ENCODE peak calls at places on chromosomes 2 and 18, in six cellular contexts. One of them, this sample, is unnamed.
A peak's percentile ranks its signal among the peaks of the same experiment; 100 is the strongest.

GRCh38 chr2:200172944-200173481 is 133.5 kb upstream of the SPATS2L start:
- DNase-seq in IMR-90: peak; percentile 43
- DNase-seq in H9: no peak
- DNase-seq in endothelial cell of umbilical vein: no peak
- DNase-seq in PC-9: no peak
- DNase-seq in OCI-LY7: no peak
- DNase-seq in this sample: no peak

GRCh38 chr18:12038082-12038660 is 55.5 kb upstream of the ANKRD62 start:
- DNase-seq in OCI-LY7: no peak
- DNase-seq in IMR-90: no peak
- DNase-seq in PC-9: no peak
- DNase-seq in endothelial cell of umbilical vein: no peak
- DNase-seq in H9: no peak
- DNase-seq in this sample: peak; percentile 54

GRCh38 chr2:28664120-28664842 is 87.3 kb upstream of the PPP1CB start:
- DNase-seq in H9: no peak
- DNase-seq in endothelial cell of umbilical vein: peak; percentile 82
- DNase-seq in IMR-90: peak; percentile 54
- DNase-seq in OCI-LY7: no peak
- DNase-seq in PC-9: no peak
- DNase-seq in this sample: peak; percentile 54

GRCh38 chr2:24492283-24493272 is 1.5 kb downstream of the NCOA1 start:
- DNase-seq in H9: no peak
- DNase-seq in endothelial cell of umbilical vein: peak; percentile 22
- DNase-seq in PC-9: no peak
- DNase-seq in IMR-90: no peak
- DNase-seq in OCI-LY7: no peak
- DNase-seq in this sample: peak; percentile 38

GRCh38 chr2:71454221-71455010 is 1.1 kb downstream of the DYSF start:
- DNase-seq in endothelial cell of umbilical vein: no peak
- DNase-seq in PC-9: no peak
- DNase-seq in OCI-LY7: no peak
- DNase-seq in H9: peak; percentile 61
- DNase-seq in IMR-90: no peak
- DNase-seq in this sample: no peak

GRCh38 chr2:70367722-70368323 is 66.0 kb upstream of the FAM136A start:
- DNase-seq in endothelial cell of umbilical vein: no peak
- DNase-seq in IMR-90: peak; percentile 14
- DNase-seq in H9: peak; percentile 76
- DNase-seq in OCI-LY7: no peak
- DNase-seq in PC-9: no peak
- DNase-seq in this sample: peak; percentile 28

GRCh38 chr2:95018861-95019550 is 6.5 kb upstream of the MAL start:
- DNase-seq in endothelial cell of umbilical vein: no peak
- DNase-seq in PC-9: peak; percentile 66
- DNase-seq in OCI-LY7: no peak
- DNase-seq in IMR-90: no peak
- DNase-seq in H9: no peak
- DNase-seq in this sample: no peak

GRCh38 chr2:177262137-177262536 is 2.4 kb downstream of the NFE2L2 start:
- DNase-seq in endothelial cell of umbilical vein: peak; percentile 37
- DNase-seq in OCI-LY7: peak; percentile 24
- DNase-seq in H9: no peak
- DNase-seq in IMR-90: no peak
- DNase-seq in PC-9: no peak
- DNase-seq in this sample: no peak

GRCh38 chr2:96093528-96093927 is 22.8 kb downstream of the ADRA2B start:
- DNase-seq in OCI-LY7: no peak
- DNase-seq in IMR-90: no peak
- DNase-seq in PC-9: no peak
- DNase-seq in endothelial cell of umbilical vein: no peak
- DNase-seq in H9: no peak
- DNase-seq in this sample: no peak

GRCh38 chr2:121281694-121282093 is 3.3 kb downstream of the TFCP2L1 start:
- DNase-seq in OCI-LY7: no peak
- DNase-seq in endothelial cell of umbilical vein: no peak
- DNase-seq in PC-9: no peak
- DNase-seq in IMR-90: no peak
- DNase-seq in H9: no peak
- DNase-seq in this sample: no peak

GRCh38 chr2:71716697-71717624 is 263.6 kb downstream of the DYSF start:
- DNase-seq in IMR-90: peak; percentile 44
- DNase-seq in endothelial cell of umbilical vein: peak; percentile 25
- DNase-seq in OCI-LY7: no peak
- DNase-seq in PC-9: peak; percentile 95
- DNase-seq in H9: no peak
- DNase-seq in this sample: no peak

GRCh38 chr2:43008388-43008787 is 216.0 kb upstream of the HAAO start:
- DNase-seq in endothelial cell of umbilical vein: no peak
- DNase-seq in H9: no peak
- DNase-seq in IMR-90: no peak
- DNase-seq in OCI-LY7: no peak
- DNase-seq in PC-9: no peak
- DNase-seq in this sample: no peak

GRCh38 chr2:75560022-75560767 is 544 bp downstream of the EVA1A start:
- DNase-seq in PC-9: peak; percentile 60
- DNase-seq in H9: peak; percentile 58
- DNase-seq in endothelial cell of umbilical vein: peak; percentile 56
- DNase-seq in OCI-LY7: no peak
- DNase-seq in IMR-90: peak; percentile 38
- DNase-seq in this sample: peak; percentile 60

GRCh38 chr2:231355802-231356473 is 39.6 kb upstream of the B3GNT7 start:
- DNase-seq in OCI-LY7: no peak
- DNase-seq in IMR-90: no peak
- DNase-seq in endothelial cell of umbilical vein: peak; percentile 52
- DNase-seq in H9: no peak
- DNase-seq in PC-9: no peak
- DNase-seq in this sample: peak; percentile 25

GRCh38 chr2:46239847-46240181 is 57.4 kb upstream of the EPAS1 start:
- DNase-seq in H9: no peak
- DNase-seq in PC-9: no peak
- DNase-seq in endothelial cell of umbilical vein: no peak
- DNase-seq in OCI-LY7: no peak
- DNase-seq in IMR-90: no peak
- DNase-seq in this sample: no peak

GRCh38 chr2:149658553-149658952 is 71.0 kb upstream of the MMADHC start:
- DNase-seq in OCI-LY7: no peak
- DNase-seq in H9: no peak
- DNase-seq in endothelial cell of umbilical vein: no peak
- DNase-seq in IMR-90: no peak
- DNase-seq in PC-9: no peak
- DNase-seq in this sample: no peak

GRCh38 chr2:230075988-230076631 is 7.4 kb upstream of the SLC16A14 start:
- DNase-seq in endothelial cell of umbilical vein: peak; percentile 42
- DNase-seq in H9: no peak
- DNase-seq in OCI-LY7: no peak
- DNase-seq in PC-9: no peak
- DNase-seq in IMR-90: no peak
- DNase-seq in this sample: no peak

GRCh38 chr2:25266399-25266798 is 75.3 kb downstream of the DNMT3A start:
- DNase-seq in PC-9: peak; percentile 5
- DNase-seq in OCI-LY7: no peak
- DNase-seq in H9: no peak
- DNase-seq in IMR-90: no peak
- DNase-seq in endothelial cell of umbilical vein: no peak
- DNase-seq in this sample: no peak

GRCh38 chr2:105142239-105142638 is 99.3 kb upstream of the GPR45 start:
- DNase-seq in OCI-LY7: no peak
- DNase-seq in PC-9: no peak
- DNase-seq in IMR-90: no peak
- DNase-seq in H9: no peak
- DNase-seq in endothelial cell of umbilical vein: no peak
- DNase-seq in this sample: no peak

GRCh38 chr2:160783481-160783880 is 289.9 kb upstream of the RBMS1 start:
- DNase-seq in OCI-LY7: no peak
- DNase-seq in endothelial cell of umbilical vein: peak; percentile 5
- DNase-seq in H9: no peak
- DNase-seq in PC-9: no peak
- DNase-seq in IMR-90: peak; percentile 7
- DNase-seq in this sample: no peak

GRCh38 chr2:229686122-229686919 is 28.0 kb downstream of the DNER start:
- DNase-seq in H9: no peak
- DNase-seq in PC-9: no peak
- DNase-seq in endothelial cell of umbilical vein: no peak
- DNase-seq in OCI-LY7: no peak
- DNase-seq in IMR-90: no peak
- DNase-seq in this sample: no peak

GRCh38 chr2:109171444-109172334 is 42.7 kb downstream of the SH3RF3 start:
- DNase-seq in OCI-LY7: no peak
- DNase-seq in PC-9: no peak
- DNase-seq in H9: no peak
- DNase-seq in endothelial cell of umbilical vein: peak; percentile 93
- DNase-seq in IMR-90: peak; percentile 99
- DNase-seq in this sample: no peak

GRCh38 chr2:227942021-227942420 is 70.6 kb downstream of the DAW1 start:
- DNase-seq in H9: no peak
- DNase-seq in PC-9: no peak
- DNase-seq in OCI-LY7: no peak
- DNase-seq in IMR-90: no peak
- DNase-seq in endothelial cell of umbilical vein: no peak
- DNase-seq in this sample: no peak

DNA sequence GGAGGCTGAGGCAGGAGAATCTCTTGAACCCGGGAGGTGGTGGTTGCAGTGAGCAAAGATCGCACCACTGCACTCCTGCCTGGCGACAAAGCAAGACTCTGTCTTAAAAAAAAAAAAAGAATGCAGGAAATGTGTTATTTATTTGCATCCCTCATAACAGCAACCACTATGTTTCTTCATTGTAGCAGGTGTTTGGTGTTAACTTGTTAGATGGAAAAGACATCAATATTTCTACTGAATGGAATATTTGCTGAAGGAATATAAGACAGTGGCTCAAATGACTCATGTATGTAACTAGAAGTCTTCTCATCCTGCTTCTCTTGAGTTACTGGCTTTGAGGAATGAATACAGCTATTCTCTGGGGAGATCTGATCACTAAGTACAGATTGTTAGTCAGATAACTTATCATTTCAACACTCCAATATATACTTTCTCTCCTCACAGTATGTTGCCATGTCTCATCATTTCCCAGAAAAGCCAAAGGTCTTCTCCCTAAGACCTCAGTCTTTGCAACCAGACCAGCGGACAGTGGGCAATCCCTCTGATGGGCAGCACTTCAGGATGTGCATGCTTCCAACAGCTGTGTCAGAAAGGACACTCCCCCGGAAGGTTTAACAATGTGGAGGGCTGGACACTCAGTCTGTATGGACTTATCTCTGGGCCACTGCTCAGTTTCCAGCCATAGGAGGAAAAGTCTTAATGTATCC is 104.4 kb upstream of the STK17B start:
- DNase-seq in OCI-LY7: peak; percentile 72
- DNase-seq in IMR-90: peak; percentile 59
- DNase-seq in PC-9: peak; percentile 48
- DNase-seq in H9: no peak
- DNase-seq in endothelial cell of umbilical vein: no peak
- DNase-seq in this sample: no peak
- H3K4me2 ChIP-seq in OCI-LY7: peak overlapping the region; percentile 73
- H3K4me2 ChIP-seq in IMR-90: peak overlapping the region; percentile 36
- H3K4me2 ChIP-seq in PC-9: no peak overlapping the region
- H3K4me2 ChIP-seq in H9: no peak overlapping the region
- H3K4me2 ChIP-seq in endothelial cell of umbilical vein: peak overlapping the region; percentile 91
- H3K4me2 ChIP-seq in this sample: no peak overlapping the region

GRCh38 chr2:235504459-235505200 is 10.8 kb downstream of the AGAP1 start:
- DNase-seq in H9: no peak
- DNase-seq in OCI-LY7: no peak
- DNase-seq in IMR-90: no peak
- DNase-seq in endothelial cell of umbilical vein: no peak
- DNase-seq in PC-9: no peak
- DNase-seq in this sample: peak; percentile 35

GRCh38 chr2:235506997-235507615 is 13.3 kb downstream of the AGAP1 start:
- DNase-seq in IMR-90: no peak
- DNase-seq in endothelial cell of umbilical vein: no peak
- DNase-seq in PC-9: no peak
- DNase-seq in OCI-LY7: no peak
- DNase-seq in H9: no peak
- DNase-seq in this sample: no peak

GRCh38 chr2:235505210-235505741 is 11.4 kb downstream of the AGAP1 start:
- DNase-seq in H9: peak; percentile 70
- DNase-seq in OCI-LY7: no peak
- DNase-seq in PC-9: no peak
- DNase-seq in IMR-90: no peak
- DNase-seq in endothelial cell of umbilical vein: peak; percentile 26
- DNase-seq in this sample: peak; percentile 40

GRCh38 chr2:235507928-235508327 is 14.1 kb downstream of the AGAP1 start:
- DNase-seq in H9: no peak
- DNase-seq in OCI-LY7: no peak
- DNase-seq in endothelial cell of umbilical vein: no peak
- DNase-seq in PC-9: no peak
- DNase-seq in IMR-90: no peak
- DNase-seq in this sample: no peak

GRCh38 chr2:235506291-235506996 is 12.6 kb downstream of the AGAP1 start:
- DNase-seq in OCI-LY7: no peak
- DNase-seq in H9: no peak
- DNase-seq in endothelial cell of umbilical vein: no peak
- DNase-seq in PC-9: no peak
- DNase-seq in IMR-90: no peak
- DNase-seq in this sample: no peak
- H4K20me1 ChIP-seq in OCI-LY7: no peaks in the 10 kb centered on the region
- H4K20me1 ChIP-seq in H9: no peaks in the 10 kb centered on the region
- H4K20me1 ChIP-seq in endothelial cell of umbilical vein: no peaks in the 10 kb centered on the region
- H4K20me1 ChIP-seq in PC-9: peaks cover 67% of the 10 kb centered on the region
- H4K20me1 ChIP-seq in IMR-90: peaks cover 28% of the 10 kb centered on the region
- H4K20me1 ChIP-seq in this sample: peaks cover 68% of the 10 kb centered on the region

DNA sequence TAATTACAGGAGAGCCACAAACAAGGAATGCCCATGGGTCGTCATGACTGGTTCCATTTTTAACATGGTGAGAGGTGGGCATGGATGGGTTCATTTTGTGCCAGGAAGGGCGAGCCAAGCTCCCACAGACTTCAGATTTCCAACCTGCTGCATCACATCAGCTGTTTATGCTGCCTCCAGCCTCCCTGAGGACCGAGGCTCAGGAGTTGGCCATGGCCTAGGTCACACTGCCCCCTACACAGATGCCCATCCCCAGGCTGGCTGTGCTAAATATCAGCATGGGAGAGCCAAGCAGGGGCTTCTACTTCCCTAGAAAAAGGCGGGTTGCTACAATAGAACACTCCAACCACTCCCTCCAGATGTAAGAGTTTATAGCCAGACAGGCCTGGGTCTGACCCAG is 416.0 kb upstream of the ID2 start:
- DNase-seq in OCI-LY7: no peak
- DNase-seq in IMR-90: no peak
- DNase-seq in endothelial cell of umbilical vein: no peak
- DNase-seq in PC-9: no peak
- DNase-seq in H9: no peak
- DNase-seq in this sample: no peak
- H3K4me2 ChIP-seq in OCI-LY7: no peak overlapping the region
- H3K4me2 ChIP-seq in IMR-90: no peak overlapping the region
- H3K4me2 ChIP-seq in endothelial cell of umbilical vein: no peak overlapping the region
- H3K4me2 ChIP-seq in PC-9: no peak overlapping the region
- H3K4me2 ChIP-seq in H9: no peak overlapping the region
- H3K4me2 ChIP-seq in this sample: no peak overlapping the region

DNA sequence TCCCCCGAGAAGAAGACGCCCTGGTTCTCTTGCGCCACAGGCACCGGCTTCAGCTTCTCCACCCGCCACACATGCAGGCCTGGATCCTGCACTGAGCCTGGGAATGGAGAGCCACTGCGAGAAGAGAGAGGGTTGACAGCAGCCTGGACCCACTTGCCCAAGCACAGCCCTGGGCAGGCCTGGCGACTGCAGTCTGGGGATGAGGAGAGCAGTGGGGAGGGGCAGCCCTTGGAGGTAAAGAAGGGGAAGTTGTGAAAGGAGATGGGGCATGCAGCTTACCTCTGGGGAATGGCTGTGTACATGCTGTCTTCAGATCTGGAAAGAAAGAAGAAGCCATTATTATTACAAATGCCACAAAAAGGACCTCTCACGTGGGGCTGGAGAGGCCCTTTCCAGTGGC is 8.3 kb downstream of the CAPG start:
- DNase-seq in PC-9: no peak
- DNase-seq in IMR-90: no peak
- DNase-seq in H9: no peak
- DNase-seq in OCI-LY7: no peak
- DNase-seq in endothelial cell of umbilical vein: no peak
- DNase-seq in this sample: no peak
- H4K20me1 ChIP-seq in PC-9: peaks cover under 1% of the 10 kb centered on the region
- H4K20me1 ChIP-seq in IMR-90: no peaks in the 10 kb centered on the region
- H4K20me1 ChIP-seq in H9: no peaks in the 10 kb centered on the region
- H4K20me1 ChIP-seq in OCI-LY7: no peaks in the 10 kb centered on the region
- H4K20me1 ChIP-seq in endothelial cell of umbilical vein: no peaks in the 10 kb centered on the region
- H4K20me1 ChIP-seq in this sample: no peaks in the 10 kb centered on the region